ENCODE peak calls at places on chromosome 14, in ten cellular contexts. H, Y, R, D, I, E, A, M, U and P are unnamed samples.

GRCh38 chr14:54106802-54107377 is 150.3 kb upstream of the BMP4 start:
- DNase-seq in M (no peak), H (no peak), A (no peak), I (peak; percentile 40), U (no peak), E (no peak), D (peak; percentile 51), R (peak; percentile 16), Y (no peak), P (no peak)

GRCh38 chr14:96940009-96940408 is 142.8 kb downstream of the VRK1 start:
- DNase-seq in U (no peak), R (no peak), A (no peak), Y (no peak), I (no peak), M (no peak), E (no peak), H (no peak), D (no peak), P (no peak)

GRCh38 chr14:67881225-67881624 is 61.6 kb downstream of the RAD51B start:
- DNase-seq in M (no peak), E (no peak), H (no peak), Y (no peak), U (no peak), I (no peak), D (no peak), A (no peak), R (no peak), P (no peak)

GRCh38 chr14:97458302-97459137 is 661.3 kb downstream of the VRK1 start:
- DNase-seq in I (no peak), R (peak; percentile 52), Y (peak; percentile 87), D (no peak), E (no peak), A (peak; percentile 39), M (no peak), U (no peak), H (no peak), P (no peak)

GRCh38 chr14:94559638-94560290 is 1.5 kb upstream of the SERPINA4 start:
- DNase-seq in E (no peak), U (no peak), H (no peak), D (no peak), Y (no peak), R (no peak), A (no peak), M (no peak), I (no peak), P (no peak)

GRCh38 chr14:46048127-46048526 is 603.5 kb downstream of the RPL10L start:
- DNase-seq in H (no peak), D (no peak), E (no peak), R (no peak), I (peak; percentile 32), M (peak; percentile 39), A (no peak), Y (no peak), U (no peak), P (no peak)

GRCh38 chr14:101603096-101603495 is 41.8 kb downstream of the DIO3 start:
- DNase-seq in E (no peak), H (no peak), I (no peak), R (no peak), M (no peak), D (no peak), A (no peak), U (no peak), Y (no peak), P (peak; percentile 29)

GRCh38 chr14:24117179-24117578 is 2.4 kb upstream of the NRL start:
- DNase-seq in E (no peak), R (peak; percentile 54), A (no peak), D (no peak), Y (no peak), I (no peak), U (no peak), H (no peak), M (no peak), P (no peak)

GRCh38 chr14:66918527-66918926 is 270.7 kb upstream of the GARIN2 start:
- DNase-seq in H (no peak), Y (no peak), D (no peak), U (no peak), M (no peak), E (no peak), I (no peak), A (no peak), R (no peak), P (no peak)

GRCh38 chr14:66379116-66379515 is 107.1 kb upstream of the CCDC196 start:
- DNase-seq in A (no peak), U (no peak), D (peak; percentile 98), M (no peak), R (peak; percentile 94), E (no peak), Y (no peak), H (no peak), I (peak; percentile 10), P (peak; percentile 81)

GRCh38 chr14:105588236-105588860 is 62.0 kb downstream of the TMEM121 start:
- DNase-seq in M (no peak), H (no peak), I (no peak), U (no peak), D (no peak), A (no peak), R (no peak), E (no peak), Y (no peak), P (no peak)

GRCh38 chr14:69138189-69138535 is 14.8 kb downstream of the DCAF5 start:
- DNase-seq in R (no peak), E (no peak), D (no peak), A (no peak), H (no peak), I (peak; percentile 83), M (no peak), Y (no peak), U (no peak), P (no peak)

GRCh38 chr14:28765907-28766504 is 581 bp upstream of the FOXG1 start:
- DNase-seq in E (no peak), D (no peak), Y (no peak), I (no peak), H (no peak), A (no peak), R (no peak), M (no peak), U (no peak), P (no peak)

GRCh38 chr14:71541271-71541670 is 391.0 kb upstream of the RGS6 start:
- DNase-seq in A (no peak), U (no peak), Y (no peak), D (no peak), I (no peak), E (no peak), M (no peak), H (no peak), R (no peak), P (no peak)
- H3K27ac ChIP-seq in A (no peak overlapping the region), U (no peak overlapping the region), Y (no peak overlapping the region), D (peak overlapping the region; percentile 5), I (no peak overlapping the region), E (no peak overlapping the region), M (no peak overlapping the region), H (no peak overlapping the region), R (no peak overlapping the region), P (no peak overlapping the region)

DNA sequence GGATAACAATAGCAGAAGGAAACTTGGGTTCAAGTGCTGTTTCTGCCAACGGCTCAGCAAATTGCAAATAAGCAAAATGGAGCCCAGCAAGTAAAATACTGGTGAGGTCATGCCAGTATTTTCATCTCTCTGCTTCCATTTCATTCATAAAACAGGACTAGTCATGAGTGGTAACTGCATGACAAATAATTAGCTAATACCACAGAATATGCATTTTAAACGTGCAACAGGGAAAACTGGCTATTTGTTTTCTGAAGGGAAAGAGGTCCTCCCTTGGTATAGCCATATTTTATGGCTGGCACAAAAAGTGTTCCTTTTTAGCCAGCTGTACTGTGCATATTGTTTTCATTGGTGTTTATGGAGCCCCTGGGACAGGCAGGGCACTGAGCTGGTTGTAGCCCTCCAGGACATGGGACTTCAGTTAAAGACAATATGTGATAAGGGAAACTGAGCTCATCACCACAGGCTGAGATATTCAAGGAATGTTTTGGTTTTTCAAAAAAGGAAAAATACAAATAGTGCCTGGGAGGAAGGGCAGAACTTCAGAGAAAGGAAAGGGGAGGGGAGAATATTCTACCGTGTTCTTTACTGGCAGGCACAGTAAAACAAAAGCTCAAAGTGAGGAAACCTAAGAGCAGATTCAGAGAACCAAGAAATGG is 26.1 kb upstream of the FOXN3 start:
- DNase-seq in D (no peak), E (no peak), R (no peak), U (no peak), A (no peak), Y (no peak), I (no peak), M (no peak), H (no peak), P (no peak)
- H3K27ac ChIP-seq in D (no peak overlapping the region), E (no peak overlapping the region), R (no peak overlapping the region), U (peak overlapping the region; percentile 40), A (no peak overlapping the region), Y (no peak overlapping the region), I (peak overlapping the region; percentile 72), M (no peak overlapping the region), H (no peak overlapping the region), P (no peak overlapping the region)

GRCh38 chr14:73283592-73284379 is 46.5 kb downstream of the PAPLN start:
- DNase-seq in E (no peak), M (no peak), A (no peak), Y (no peak), R (no peak), U (no peak), I (peak; percentile 18), H (no peak), D (no peak), P (no peak)
- H3K27ac ChIP-seq in E (no peak overlapping the region), M (no peak overlapping the region), A (no peak overlapping the region), Y (no peak overlapping the region), R (no peak overlapping the region), U (no peak overlapping the region), I (no peak overlapping the region), H (no peak overlapping the region), D (no peak overlapping the region), P (no peak overlapping the region)

GRCh38 chr14:100074431-100075100 is 9.3 kb downstream of the EVL start:
- DNase-seq in I (no peak), M (no peak), R (no peak), U (no peak), A (no peak), D (no peak), E (no peak), H (no peak), Y (no peak), P (peak; percentile 45)

GRCh38 chr14:100076133-100076532 is 10.9 kb downstream of the EVL start:
- DNase-seq in A (no peak), D (no peak), U (no peak), M (peak; percentile 15), Y (peak; percentile 37), H (no peak), E (no peak), R (peak; percentile 60), I (no peak), P (peak; percentile 55)

GRCh38 chr14:100071545-100071944 is 6.3 kb downstream of the EVL start:
- DNase-seq in E (no peak), M (no peak), D (no peak), H (no peak), I (no peak), R (no peak), A (no peak), U (no peak), Y (peak; percentile 33), P (no peak)

GRCh38 chr14:100070310-100070709 is 5.1 kb downstream of the EVL start:
- DNase-seq in R (no peak), U (no peak), M (no peak), E (no peak), D (no peak), A (no peak), H (no peak), Y (peak; percentile 74), I (no peak), P (no peak)

GRCh38 chr14:100072783-100073346 is 7.6 kb downstream of the EVL start:
- DNase-seq in R (peak; percentile 54), I (no peak), M (peak; percentile 13), U (no peak), H (no peak), Y (peak; percentile 70), D (peak; percentile 53), E (peak; percentile 77), A (peak; percentile 62), P (no peak)
- H3K27ac ChIP-seq in R (no peak overlapping the region), I (no peak overlapping the region), M (no peak overlapping the region), U (no peak overlapping the region), H (no peak overlapping the region), Y (peak overlapping the region; percentile 98), D (no peak overlapping the region), E (peak overlapping the region; percentile 90), A (no peak overlapping the region), P (no peak overlapping the region)